ENCODE peak calls at places on chromosomes 13 and 19, in six cellular contexts. One of them, this sample, is unnamed.

GRCh38 chr19:18847516-18848463 is 16.0 kb downstream of the UPF1 start:
- DNase-seq in activated gamma-delta T cell treated with Interleukin-2 at 50 U/mL for 16 hours: no peak
- DNase-seq in substantia nigra: no peak
- DNase-seq in posterior cingulate gyrus: no peak
- DNase-seq in IMR-90: no peak
- DNase-seq in EL: peak; percentile 56
- DNase-seq in this sample: no peak

GRCh38 chr13:84563611-84564010 is 681.3 kb upstream of the SLITRK1 start:
- DNase-seq in posterior cingulate gyrus: no peak
- DNase-seq in EL: no peak
- DNase-seq in activated gamma-delta T cell treated with Interleukin-2 at 50 U/mL for 16 hours: no peak
- DNase-seq in IMR-90: no peak
- DNase-seq in substantia nigra: no peak
- DNase-seq in this sample: no peak

GRCh38 chr19:53907690-53908089 is 1.4 kb upstream of the CACNG7 start:
- DNase-seq in EL: no peak
- DNase-seq in IMR-90: no peak
- DNase-seq in posterior cingulate gyrus: no peak
- DNase-seq in substantia nigra: no peak
- DNase-seq in activated gamma-delta T cell treated with Interleukin-2 at 50 U/mL for 16 hours: no peak
- DNase-seq in this sample: no peak

GRCh38 chr19:4533835-4534424 is 1.1 kb downstream of the PLIN5 start:
- DNase-seq in posterior cingulate gyrus: no peak
- DNase-seq in substantia nigra: no peak
- DNase-seq in activated gamma-delta T cell treated with Interleukin-2 at 50 U/mL for 16 hours: no peak
- DNase-seq in IMR-90: no peak
- DNase-seq in EL: no peak
- DNase-seq in this sample: no peak

GRCh38 chr19:43474986-43475705 is 9.7 kb upstream of the LYPD3 start:
- DNase-seq in IMR-90: peak; percentile 97
- DNase-seq in activated gamma-delta T cell treated with Interleukin-2 at 50 U/mL for 16 hours: peak; percentile 89
- DNase-seq in substantia nigra: peak; percentile 85
- DNase-seq in posterior cingulate gyrus: peak; percentile 85
- DNase-seq in EL: peak; percentile 91
- DNase-seq in this sample: peak; percentile 91

GRCh38 chr13:110511509-110512181 is 49.9 kb downstream of the RAB20 start:
- DNase-seq in substantia nigra: no peak
- DNase-seq in EL: no peak
- DNase-seq in activated gamma-delta T cell treated with Interleukin-2 at 50 U/mL for 16 hours: no peak
- DNase-seq in posterior cingulate gyrus: no peak
- DNase-seq in IMR-90: no peak
- DNase-seq in this sample: no peak

GRCh38 chr13:52158629-52159158 is 703 bp downstream of the NEK3 start:
- DNase-seq in substantia nigra: no peak
- DNase-seq in IMR-90: peak; percentile 28
- DNase-seq in posterior cingulate gyrus: no peak
- DNase-seq in EL: peak; percentile 44
- DNase-seq in activated gamma-delta T cell treated with Interleukin-2 at 50 U/mL for 16 hours: no peak
- DNase-seq in this sample: peak; percentile 43

GRCh38 chr13:109938255-109938936 is 152.0 kb upstream of the IRS2 start:
- DNase-seq in IMR-90: peak; percentile 93
- DNase-seq in EL: peak; percentile 73
- DNase-seq in posterior cingulate gyrus: no peak
- DNase-seq in activated gamma-delta T cell treated with Interleukin-2 at 50 U/mL for 16 hours: no peak
- DNase-seq in substantia nigra: no peak
- DNase-seq in this sample: no peak

GRCh38 chr13:60572855-60573254 is 175.8 kb downstream of the TDRD3 start:
- DNase-seq in posterior cingulate gyrus: no peak
- DNase-seq in substantia nigra: no peak
- DNase-seq in EL: no peak
- DNase-seq in activated gamma-delta T cell treated with Interleukin-2 at 50 U/mL for 16 hours: no peak
- DNase-seq in IMR-90: no peak
- DNase-seq in this sample: no peak

GRCh38 chr19:18440421-18440877 is 2.5 kb upstream of the ISYNA1 start:
- DNase-seq in EL: peak; percentile 37
- DNase-seq in IMR-90: no peak
- DNase-seq in posterior cingulate gyrus: no peak
- DNase-seq in substantia nigra: no peak
- DNase-seq in activated gamma-delta T cell treated with Interleukin-2 at 50 U/mL for 16 hours: no peak
- DNase-seq in this sample: no peak

GRCh38 chr13:110363009-110363408 is 55.9 kb downstream of the COL4A2 start:
- DNase-seq in substantia nigra: no peak
- DNase-seq in EL: no peak
- DNase-seq in IMR-90: no peak
- DNase-seq in posterior cingulate gyrus: no peak
- DNase-seq in activated gamma-delta T cell treated with Interleukin-2 at 50 U/mL for 16 hours: no peak
- DNase-seq in this sample: no peak

GRCh38 chr13:111614009-111614408 is 293.6 kb downstream of the TEX29 start:
- DNase-seq in posterior cingulate gyrus: no peak
- DNase-seq in IMR-90: no peak
- DNase-seq in activated gamma-delta T cell treated with Interleukin-2 at 50 U/mL for 16 hours: no peak
- DNase-seq in EL: no peak
- DNase-seq in substantia nigra: no peak
- DNase-seq in this sample: no peak

GRCh38 chr19:6376512-6377193 is 920 bp upstream of the PSPN start:
- DNase-seq in IMR-90: no peak
- DNase-seq in EL: no peak
- DNase-seq in posterior cingulate gyrus: no peak
- DNase-seq in substantia nigra: no peak
- DNase-seq in activated gamma-delta T cell treated with Interleukin-2 at 50 U/mL for 16 hours: no peak
- DNase-seq in this sample: no peak

GRCh38 chr19:18286973-18287635 is 5.7 kb upstream of the JUND start:
- DNase-seq in activated gamma-delta T cell treated with Interleukin-2 at 50 U/mL for 16 hours: no peak
- DNase-seq in posterior cingulate gyrus: no peak
- DNase-seq in substantia nigra: no peak
- DNase-seq in EL: no peak
- DNase-seq in IMR-90: no peak
- DNase-seq in this sample: no peak

GRCh38 chr13:33606692-33607091 is 211.3 kb upstream of the RFC3 start:
- DNase-seq in EL: peak; percentile 12
- DNase-seq in activated gamma-delta T cell treated with Interleukin-2 at 50 U/mL for 16 hours: no peak
- DNase-seq in posterior cingulate gyrus: no peak
- DNase-seq in IMR-90: no peak
- DNase-seq in substantia nigra: peak; percentile 42
- DNase-seq in this sample: peak; percentile 48

GRCh38 chr19:16206046-16206605 is 8.4 kb downstream of the AP1M1 start:
- DNase-seq in EL: no peak
- DNase-seq in posterior cingulate gyrus: no peak
- DNase-seq in substantia nigra: no peak
- DNase-seq in activated gamma-delta T cell treated with Interleukin-2 at 50 U/mL for 16 hours: no peak
- DNase-seq in IMR-90: no peak
- DNase-seq in this sample: no peak

GRCh38 chr13:47399599-47399998 is 502.7 kb upstream of the HTR2A start:
- DNase-seq in activated gamma-delta T cell treated with Interleukin-2 at 50 U/mL for 16 hours: no peak
- DNase-seq in substantia nigra: no peak
- DNase-seq in posterior cingulate gyrus: no peak
- DNase-seq in EL: no peak
- DNase-seq in IMR-90: no peak
- DNase-seq in this sample: no peak

GRCh38 chr19:39325778-39326680 is 5.4 kb upstream of the LRFN1 start:
- DNase-seq in EL: peak; percentile 17
- DNase-seq in posterior cingulate gyrus: no peak
- DNase-seq in activated gamma-delta T cell treated with Interleukin-2 at 50 U/mL for 16 hours: no peak
- DNase-seq in IMR-90: peak; percentile 7
- DNase-seq in substantia nigra: no peak
- DNase-seq in this sample: no peak

GRCh38 chr13:42405665-42406390 is 133.9 kb downstream of the AKAP11 start:
- DNase-seq in activated gamma-delta T cell treated with Interleukin-2 at 50 U/mL for 16 hours: no peak
- DNase-seq in posterior cingulate gyrus: no peak
- DNase-seq in substantia nigra: no peak
- DNase-seq in IMR-90: peak; percentile 8
- DNase-seq in EL: peak; percentile 63
- DNase-seq in this sample: no peak

GRCh38 chr13:41040584-41041334 is 20.6 kb upstream of the WBP4 start:
- DNase-seq in posterior cingulate gyrus: no peak
- DNase-seq in substantia nigra: no peak
- DNase-seq in activated gamma-delta T cell treated with Interleukin-2 at 50 U/mL for 16 hours: no peak
- DNase-seq in IMR-90: peak; percentile 16
- DNase-seq in EL: no peak
- DNase-seq in this sample: no peak

This sample was measured in midbrain.